ENCODE peak calls at places on chromosomes 4 and X, in four cellular contexts. One of them, this sample, is unnamed.

GRCh38 chr4:173318648-173319211 is 15.4 kb downstream of the HMGB2 start:
- DNase-seq in hepatic stellate cell: no peak
- DNase-seq in OCI-LY7: peak; percentile 62
- DNase-seq in activated T-helper 1 cell treated with anti-CD3 and anti-CD28 coated beads, Interleukin-12 subunit alpha, Interleukin-12 subunit beta, Interleukin-2, Interleukin-4 antibody, amounts not matched to agents 30 ng/mL and 10 ng/mL and 1 ng/mL, durations not matched to agents 14 hours and 24 hours and 36 hours: no peak
- DNase-seq in this sample: no peak

GRCh38 chrX:118221257-118221656 is 104.6 kb upstream of the KLHL13 start:
- DNase-seq in activated T-helper 1 cell treated with anti-CD3 and anti-CD28 coated beads, Interleukin-12 subunit alpha, Interleukin-12 subunit beta, Interleukin-2, Interleukin-4 antibody, amounts not matched to agents 30 ng/mL and 10 ng/mL and 1 ng/mL, durations not matched to agents 14 hours and 24 hours and 36 hours: no peak
- DNase-seq in hepatic stellate cell: no peak
- DNase-seq in OCI-LY7: no peak
- DNase-seq in this sample: no peak

GRCh38 chrX:51568586-51568985 is 50.1 kb downstream of the CENPVL3 start:
- DNase-seq in OCI-LY7: no peak
- DNase-seq in hepatic stellate cell: peak; percentile 41
- DNase-seq in activated T-helper 1 cell treated with anti-CD3 and anti-CD28 coated beads, Interleukin-12 subunit alpha, Interleukin-12 subunit beta, Interleukin-2, Interleukin-4 antibody, amounts not matched to agents 30 ng/mL and 10 ng/mL and 1 ng/mL, durations not matched to agents 14 hours and 24 hours and 36 hours: no peak
- DNase-seq in this sample: no peak

GRCh38 chr4:53919605-53920004 is 144.8 kb downstream of the CHIC2 start:
- DNase-seq in activated T-helper 1 cell treated with anti-CD3 and anti-CD28 coated beads, Interleukin-12 subunit alpha, Interleukin-12 subunit beta, Interleukin-2, Interleukin-4 antibody, amounts not matched to agents 30 ng/mL and 10 ng/mL and 1 ng/mL, durations not matched to agents 14 hours and 24 hours and 36 hours: no peak
- DNase-seq in hepatic stellate cell: no peak
- DNase-seq in OCI-LY7: no peak
- DNase-seq in this sample: no peak

GRCh38 chr4:100984901-100985300 is 362.4 kb downstream of the PPP3CA start:
- DNase-seq in OCI-LY7: no peak
- DNase-seq in activated T-helper 1 cell treated with anti-CD3 and anti-CD28 coated beads, Interleukin-12 subunit alpha, Interleukin-12 subunit beta, Interleukin-2, Interleukin-4 antibody, amounts not matched to agents 30 ng/mL and 10 ng/mL and 1 ng/mL, durations not matched to agents 14 hours and 24 hours and 36 hours: no peak
- DNase-seq in hepatic stellate cell: peak; percentile 40
- DNase-seq in this sample: no peak

GRCh38 chrX:31656013-31656412 is 584.2 kb upstream of the FTHL17 start:
- DNase-seq in activated T-helper 1 cell treated with anti-CD3 and anti-CD28 coated beads, Interleukin-12 subunit alpha, Interleukin-12 subunit beta, Interleukin-2, Interleukin-4 antibody, amounts not matched to agents 30 ng/mL and 10 ng/mL and 1 ng/mL, durations not matched to agents 14 hours and 24 hours and 36 hours: no peak
- DNase-seq in hepatic stellate cell: no peak
- DNase-seq in OCI-LY7: no peak
- DNase-seq in this sample: no peak

GRCh38 chr4:5931526-5931925 is 38.6 kb upstream of the CRMP1 start:
- DNase-seq in OCI-LY7: no peak
- DNase-seq in activated T-helper 1 cell treated with anti-CD3 and anti-CD28 coated beads, Interleukin-12 subunit alpha, Interleukin-12 subunit beta, Interleukin-2, Interleukin-4 antibody, amounts not matched to agents 30 ng/mL and 10 ng/mL and 1 ng/mL, durations not matched to agents 14 hours and 24 hours and 36 hours: no peak
- DNase-seq in hepatic stellate cell: no peak
- DNase-seq in this sample: no peak

GRCh38 chr4:8585721-8586161 is 5.5 kb downstream of the GPR78 start:
- DNase-seq in OCI-LY7: no peak
- DNase-seq in hepatic stellate cell: no peak
- DNase-seq in activated T-helper 1 cell treated with anti-CD3 and anti-CD28 coated beads, Interleukin-12 subunit alpha, Interleukin-12 subunit beta, Interleukin-2, Interleukin-4 antibody, amounts not matched to agents 30 ng/mL and 10 ng/mL and 1 ng/mL, durations not matched to agents 14 hours and 24 hours and 36 hours: no peak
- DNase-seq in this sample: no peak

GRCh38 chrX:53930513-53931380 is 113.5 kb downstream of the PHF8 start:
- DNase-seq in OCI-LY7: no peak
- DNase-seq in hepatic stellate cell: peak; percentile 33
- DNase-seq in activated T-helper 1 cell treated with anti-CD3 and anti-CD28 coated beads, Interleukin-12 subunit alpha, Interleukin-12 subunit beta, Interleukin-2, Interleukin-4 antibody, amounts not matched to agents 30 ng/mL and 10 ng/mL and 1 ng/mL, durations not matched to agents 14 hours and 24 hours and 36 hours: no peak
- DNase-seq in this sample: no peak

GRCh38 chrX:148600581-148600980 is 100.2 kb downstream of the AFF2 start:
- DNase-seq in activated T-helper 1 cell treated with anti-CD3 and anti-CD28 coated beads, Interleukin-12 subunit alpha, Interleukin-12 subunit beta, Interleukin-2, Interleukin-4 antibody, amounts not matched to agents 30 ng/mL and 10 ng/mL and 1 ng/mL, durations not matched to agents 14 hours and 24 hours and 36 hours: no peak
- DNase-seq in hepatic stellate cell: no peak
- DNase-seq in OCI-LY7: no peak
- DNase-seq in this sample: no peak

GRCh38 chr4:82500830-82501229 is 61.0 kb downstream of the TMEM150C start:
- DNase-seq in OCI-LY7: no peak
- DNase-seq in activated T-helper 1 cell treated with anti-CD3 and anti-CD28 coated beads, Interleukin-12 subunit alpha, Interleukin-12 subunit beta, Interleukin-2, Interleukin-4 antibody, amounts not matched to agents 30 ng/mL and 10 ng/mL and 1 ng/mL, durations not matched to agents 14 hours and 24 hours and 36 hours: no peak
- DNase-seq in hepatic stellate cell: no peak
- DNase-seq in this sample: no peak

GRCh38 chr4:12881945-12882589 is 602.1 kb downstream of the RAB28 start:
- DNase-seq in hepatic stellate cell: no peak
- DNase-seq in OCI-LY7: no peak
- DNase-seq in activated T-helper 1 cell treated with anti-CD3 and anti-CD28 coated beads, Interleukin-12 subunit alpha, Interleukin-12 subunit beta, Interleukin-2, Interleukin-4 antibody, amounts not matched to agents 30 ng/mL and 10 ng/mL and 1 ng/mL, durations not matched to agents 14 hours and 24 hours and 36 hours: no peak
- DNase-seq in this sample: no peak

GRCh38 chr4:147741190-147741788 is 9.4 kb downstream of the ARHGAP10 start:
- DNase-seq in hepatic stellate cell: peak; percentile 60
- DNase-seq in activated T-helper 1 cell treated with anti-CD3 and anti-CD28 coated beads, Interleukin-12 subunit alpha, Interleukin-12 subunit beta, Interleukin-2, Interleukin-4 antibody, amounts not matched to agents 30 ng/mL and 10 ng/mL and 1 ng/mL, durations not matched to agents 14 hours and 24 hours and 36 hours: no peak
- DNase-seq in OCI-LY7: no peak
- DNase-seq in this sample: no peak

GRCh38 chr4:61320154-61320553 is 120.0 kb downstream of the ADGRL3 start:
- DNase-seq in hepatic stellate cell: no peak
- DNase-seq in activated T-helper 1 cell treated with anti-CD3 and anti-CD28 coated beads, Interleukin-12 subunit alpha, Interleukin-12 subunit beta, Interleukin-2, Interleukin-4 antibody, amounts not matched to agents 30 ng/mL and 10 ng/mL and 1 ng/mL, durations not matched to agents 14 hours and 24 hours and 36 hours: no peak
- DNase-seq in OCI-LY7: no peak
- DNase-seq in this sample: no peak

GRCh38 chrX:11329016-11329415 is 35.8 kb downstream of the AMELX start:
- DNase-seq in hepatic stellate cell: no peak
- DNase-seq in activated T-helper 1 cell treated with anti-CD3 and anti-CD28 coated beads, Interleukin-12 subunit alpha, Interleukin-12 subunit beta, Interleukin-2, Interleukin-4 antibody, amounts not matched to agents 30 ng/mL and 10 ng/mL and 1 ng/mL, durations not matched to agents 14 hours and 24 hours and 36 hours: no peak
- DNase-seq in OCI-LY7: no peak
- DNase-seq in this sample: no peak

GRCh38 chr4:16264798-16265197 is 38.5 kb upstream of the TAPT1 start:
- DNase-seq in activated T-helper 1 cell treated with anti-CD3 and anti-CD28 coated beads, Interleukin-12 subunit alpha, Interleukin-12 subunit beta, Interleukin-2, Interleukin-4 antibody, amounts not matched to agents 30 ng/mL and 10 ng/mL and 1 ng/mL, durations not matched to agents 14 hours and 24 hours and 36 hours: no peak
- DNase-seq in OCI-LY7: peak; percentile 76
- DNase-seq in hepatic stellate cell: peak; percentile 35
- DNase-seq in this sample: no peak

GRCh38 chr4:38811307-38811706 is 6.7 kb upstream of the TLR1 start:
- DNase-seq in hepatic stellate cell: no peak
- DNase-seq in OCI-LY7: no peak
- DNase-seq in activated T-helper 1 cell treated with anti-CD3 and anti-CD28 coated beads, Interleukin-12 subunit alpha, Interleukin-12 subunit beta, Interleukin-2, Interleukin-4 antibody, amounts not matched to agents 30 ng/mL and 10 ng/mL and 1 ng/mL, durations not matched to agents 14 hours and 24 hours and 36 hours: no peak
- DNase-seq in this sample: no peak

GRCh38 chr4:37188100-37188499 is 56.4 kb upstream of the NWD2 start:
- DNase-seq in OCI-LY7: peak; percentile 12
- DNase-seq in activated T-helper 1 cell treated with anti-CD3 and anti-CD28 coated beads, Interleukin-12 subunit alpha, Interleukin-12 subunit beta, Interleukin-2, Interleukin-4 antibody, amounts not matched to agents 30 ng/mL and 10 ng/mL and 1 ng/mL, durations not matched to agents 14 hours and 24 hours and 36 hours: no peak
- DNase-seq in hepatic stellate cell: no peak
- DNase-seq in this sample: no peak

GRCh38 chr4:183599284-183599683 is 59.7 kb downstream of the RWDD4 start:
- DNase-seq in hepatic stellate cell: no peak
- DNase-seq in OCI-LY7: no peak
- DNase-seq in activated T-helper 1 cell treated with anti-CD3 and anti-CD28 coated beads, Interleukin-12 subunit alpha, Interleukin-12 subunit beta, Interleukin-2, Interleukin-4 antibody, amounts not matched to agents 30 ng/mL and 10 ng/mL and 1 ng/mL, durations not matched to agents 14 hours and 24 hours and 36 hours: no peak
- DNase-seq in this sample: no peak

GRCh38 chrX:7283741-7284140 is 135.8 kb upstream of the PUDP start:
- DNase-seq in OCI-LY7: no peak
- DNase-seq in hepatic stellate cell: no peak
- DNase-seq in activated T-helper 1 cell treated with anti-CD3 and anti-CD28 coated beads, Interleukin-12 subunit alpha, Interleukin-12 subunit beta, Interleukin-2, Interleukin-4 antibody, amounts not matched to agents 30 ng/mL and 10 ng/mL and 1 ng/mL, durations not matched to agents 14 hours and 24 hours and 36 hours: no peak
- DNase-seq in this sample: no peak

GRCh38 chr4:82560853-82561744 is 689 bp downstream of the TMEM150C start:
- DNase-seq in OCI-LY7: no peak
- DNase-seq in activated T-helper 1 cell treated with anti-CD3 and anti-CD28 coated beads, Interleukin-12 subunit alpha, Interleukin-12 subunit beta, Interleukin-2, Interleukin-4 antibody, amounts not matched to agents 30 ng/mL and 10 ng/mL and 1 ng/mL, durations not matched to agents 14 hours and 24 hours and 36 hours: no peak
- DNase-seq in hepatic stellate cell: no peak
- DNase-seq in this sample: peak; percentile 84

GRCh38 chr4:164012396-164013027 is 518.0 kb downstream of the TMA16 start:
- DNase-seq in OCI-LY7: peak; percentile 10
- DNase-seq in activated T-helper 1 cell treated with anti-CD3 and anti-CD28 coated beads, Interleukin-12 subunit alpha, Interleukin-12 subunit beta, Interleukin-2, Interleukin-4 antibody, amounts not matched to agents 30 ng/mL and 10 ng/mL and 1 ng/mL, durations not matched to agents 14 hours and 24 hours and 36 hours: no peak
- DNase-seq in hepatic stellate cell: no peak
- DNase-seq in this sample: no peak

GRCh38 chr4:2830632-2831610 is 12.7 kb upstream of the ADD1 start:
- DNase-seq in activated T-helper 1 cell treated with anti-CD3 and anti-CD28 coated beads, Interleukin-12 subunit alpha, Interleukin-12 subunit beta, Interleukin-2, Interleukin-4 antibody, amounts not matched to agents 30 ng/mL and 10 ng/mL and 1 ng/mL, durations not matched to agents 14 hours and 24 hours and 36 hours: no peak
- DNase-seq in hepatic stellate cell: no peak
- DNase-seq in OCI-LY7: no peak
- DNase-seq in this sample: peak; percentile 14